ENCODE peak calls at places on chromosomes 5 and 9, in nine cellular contexts. Q, J, T, K, I, B, Z, R and F are unnamed samples.

GRCh38 chr5:163407034-163407652 is 30.3 kb upstream of the CCNG1 start:
- DNase-seq in Q (no peak), J (no peak), T (no peak), K (peak), I (no peak), B (peak), Z (no peak), R (no peak), F (no peak)

GRCh38 chr5:59367791-59368394 is 525.6 kb downstream of the PDE4D start:
- DNase-seq in Q (peak), J (peak), T (peak), K (peak), I (peak), B (peak), Z (peak), R (peak), F (peak)

GRCh38 chr9:104993291-104993963 is 65.5 kb upstream of the ABCA1 start:
- DNase-seq in Q (no peak), J (peak), T (peak), K (no peak), I (no peak), B (peak), Z (no peak), R (peak), F (peak)

GRCh38 chr5:74326571-74327338 is 313.8 kb downstream of the ENC1 start:
- DNase-seq in Q (no peak), J (peak), T (no peak), K (peak), I (peak), B (peak), Z (no peak), R (no peak), F (no peak)

GRCh38 chr5:69213513-69214215 is 21.0 kb upstream of the CDK7 start:
- DNase-seq in Q (no peak), J (no peak), T (no peak), K (peak), I (no peak), B (peak), Z (no peak), R (no peak), F (no peak)

GRCh38 chr9:98070704-98071103 is 14.2 kb downstream of the NANS start:
- DNase-seq in Q (no peak), J (no peak), T (no peak), K (no peak), I (no peak), B (no peak), Z (no peak), R (no peak), F (no peak)

GRCh38 chr5:52481216-52481615 is 306.5 kb upstream of the ITGA1 start:
- DNase-seq in Q (no peak), J (no peak), T (no peak), K (peak), I (no peak), B (no peak), Z (no peak), R (no peak), F (no peak)

GRCh38 chr9:77830618-77831285 is 182.6 kb upstream of the GNA14 start:
- DNase-seq in Q (no peak), J (no peak), T (no peak), K (no peak), I (no peak), B (no peak), Z (no peak), R (no peak), F (no peak)

GRCh38 chr9:22423566-22423965 is 23.1 kb upstream of the DMRTA1 start:
- DNase-seq in Q (no peak), J (no peak), T (no peak), K (no peak), I (peak), B (no peak), Z (no peak), R (no peak), F (no peak)

GRCh38 chr9:136353088-136353487 is 10.5 kb downstream of the DNLZ start:
- DNase-seq in Q (no peak), J (no peak), T (no peak), K (no peak), I (no peak), B (no peak), Z (no peak), R (no peak), F (no peak)

GRCh38 chr5:32711693-32712462 is 757 bp downstream of the NPR3 start:
- DNase-seq in Q (no peak), J (peak), T (peak), K (no peak), I (peak), B (peak), Z (no peak), R (peak), F (peak)

GRCh38 chr5:77971965-77972544 is 195.9 kb upstream of the TBCA start:
- DNase-seq in Q (no peak), J (no peak), T (no peak), K (no peak), I (no peak), B (no peak), Z (peak), R (no peak), F (no peak)

GRCh38 chr5:52943285-52943684 is 45.9 kb upstream of the ITGA2 start:
- DNase-seq in Q (no peak), J (no peak), T (no peak), K (peak), I (no peak), B (peak), Z (no peak), R (no peak), F (no peak)

GRCh38 chr9:29613773-29614172 is 2040.5 kb upstream of the C9orf72 start:
- DNase-seq in Q (no peak), J (no peak), T (no peak), K (no peak), I (no peak), B (no peak), Z (no peak), R (no peak), F (no peak)

GRCh38 chr5:173686950-173687349 is 70.5 kb upstream of the BOD1 start:
- DNase-seq in Q (no peak), J (no peak), T (no peak), K (no peak), I (no peak), B (no peak), Z (no peak), R (no peak), F (no peak)

GRCh38 chr5:166354277-166354676 is 1937.2 kb upstream of the WWC1 start:
- DNase-seq in Q (no peak), J (no peak), T (no peak), K (no peak), I (no peak), B (no peak), Z (no peak), R (no peak), F (no peak)

GRCh38 chr5:83777856-83778255 is 57.2 kb upstream of the HAPLN1 start:
- DNase-seq in Q (no peak), J (no peak), T (no peak), K (no peak), I (no peak), B (no peak), Z (no peak), R (no peak), F (no peak)

GRCh38 chr9:13354733-13355132 is 75.2 kb upstream of the MPDZ start:
- DNase-seq in Q (no peak), J (no peak), T (no peak), K (peak), I (no peak), B (peak), Z (no peak), R (no peak), F (no peak)

GRCh38 chr9:136565075-136565721 is 19.4 kb upstream of the NOTCH1 start:
- DNase-seq in Q (no peak), J (no peak), T (peak), K (no peak), I (no peak), B (no peak), Z (no peak), R (no peak), F (no peak)

GRCh38 chr9:137294091-137294683 is 7.9 kb downstream of the NRARP start:
- DNase-seq in Q (no peak), J (peak), T (no peak), K (peak), I (peak), B (peak), Z (no peak), R (peak), F (no peak)

GRCh38 chr9:4262735-4263141 is 37.1 kb downstream of the GLIS3 start:
- DNase-seq in Q (no peak), J (no peak), T (no peak), K (peak), I (peak), B (peak), Z (no peak), R (no peak), F (no peak)

GRCh38 chr5:173972844-173973613 is 15.9 kb upstream of the C5orf47 start:
- DNase-seq in Q (peak), J (peak), T (peak), K (peak), I (peak), B (peak), Z (peak), R (peak), F (peak)

GRCh38 chr5:67289763-67290521 is 93.3 kb upstream of the CD180 start:
- DNase-seq in Q (no peak), J (no peak), T (peak), K (no peak), I (no peak), B (no peak), Z (no peak), R (no peak), F (peak)

GRCh38 chr5:177982072-177982727 is 13.8 kb downstream of the PROP1 start:
- DNase-seq in Q (peak), J (peak), T (no peak), K (no peak), I (no peak), B (no peak), Z (no peak), R (no peak), F (no peak)